ENCODE peak calls at places on chromosomes 6 and 20, in nine cellular contexts. Z is IMR-90, N is spleen, D is dorsolateral prefrontal cortex, U is PC-3, R is lung, K is brain microvascular endothelial cell, A is MM.1S, Q is RWPE1. B is an unnamed sample.

GRCh38 chr6:3813150-3813780 is 35.9 kb upstream of the FAM50B start:
- DNase-seq in Q (peak), N (peak), R (peak), D (no peak), U (peak), Z (peak), K (peak), A (no peak), B (peak)

GRCh38 chr6:146892613-146893401 is 294.0 kb downstream of the ADGB start:
- DNase-seq in Q (no peak), Z (peak), A (no peak), D (no peak), K (peak), U (peak), N (no peak), R (no peak), B (peak)

GRCh38 chr6:50187212-50188055 is 137.7 kb upstream of the DEFB112 start:
- DNase-seq in K (no peak), Q (no peak), Z (no peak), U (no peak), N (peak), A (no peak), R (no peak), D (no peak), B (no peak)

GRCh38 chr6:4225207-4225872 is 90.0 kb upstream of the ECI2 start:
- DNase-seq in Z (peak), K (no peak), Q (no peak), U (no peak), A (no peak), R (no peak), N (no peak), D (no peak), B (no peak)

GRCh38 chr6:156280131-156280530 is 497.0 kb upstream of the ARID1B start:
- DNase-seq in Z (no peak), R (no peak), Q (no peak), N (no peak), D (no peak), A (peak), U (no peak), K (no peak), B (no peak)

GRCh38 chr20:13296070-13296469 is 75.0 kb downstream of the ISM1 start:
- DNase-seq in N (no peak), K (no peak), D (no peak), A (no peak), U (no peak), R (peak), Z (no peak), Q (no peak), B (no peak)

GRCh38 chr6:25279748-25280616 is 808 bp downstream of the CARMIL1 start:
- DNase-seq in D (no peak), A (peak), K (no peak), R (no peak), Z (no peak), U (peak), Q (peak), N (no peak), B (no peak)

GRCh38 chr20:32792316-32792715 is 27.4 kb upstream of the MAPRE1 start:
- DNase-seq in Q (no peak), U (no peak), N (no peak), A (no peak), K (peak), R (no peak), D (peak), Z (peak), B (peak)

GRCh38 chr20:64158346-64159285 is 5.6 kb upstream of the MYT1 start:
- DNase-seq in A (no peak), R (no peak), K (no peak), Q (no peak), D (no peak), U (no peak), N (no peak), Z (no peak), B (no peak)

GRCh38 chr6:18823782-18824386 is 436.7 kb downstream of the RNF144B start:
- DNase-seq in A (peak), K (peak), Z (peak), N (no peak), D (no peak), R (no peak), U (peak), Q (no peak), B (peak)

GRCh38 chr6:33589366-33589722 is 9.3 kb upstream of the BAK1 start:
- DNase-seq in K (no peak), N (no peak), D (no peak), Z (no peak), R (no peak), U (no peak), Q (no peak), A (no peak), B (no peak)

GRCh38 chr20:39291301-39291700 is 329.2 kb downstream of the DHX35 start:
- DNase-seq in D (no peak), R (no peak), N (no peak), Z (no peak), K (no peak), A (no peak), Q (no peak), U (peak), B (no peak)

GRCh38 chr6:3748208-3748701 is 3.3 kb downstream of the PXDC1 start:
- DNase-seq in Z (peak), K (peak), A (peak), D (peak), N (no peak), R (peak), U (peak), Q (peak), B (peak)

GRCh38 chr6:100203391-100203790 is 209.4 kb upstream of the MCHR2 start:
- DNase-seq in U (peak), Q (peak), D (no peak), K (peak), R (no peak), A (no peak), Z (peak), N (no peak), B (no peak)

GRCh38 chr20:31666258-31667042 is 28.7 kb downstream of the COX4I2 start:
- DNase-seq in U (no peak), K (no peak), A (no peak), N (peak), R (peak), D (no peak), Z (no peak), Q (no peak), B (no peak)

GRCh38 chr6:47149070-47149469 is 106.9 kb upstream of the ADGRF1 start:
- DNase-seq in A (no peak), D (no peak), Z (no peak), U (no peak), R (no peak), Q (no peak), K (no peak), N (no peak), B (no peak)
- H3K27ac ChIP-seq in A (no peak), D (no peak), Z (no peak), U (no peak), R (no peak), Q (no peak), K (no peak), N (no peak), B (no peak)

GRCh38 chr6:13527669-13528051 is 40.3 kb upstream of the GFOD1 start:
- DNase-seq in N (no peak), Z (no peak), A (no peak), K (no peak), D (no peak), Q (no peak), U (no peak), R (no peak), B (no peak)
- TF ChIP-seq CTCF in N (no peak), Z (no peak), A (no peak), K (no peak), D (no peak), Q (no peak), U (no peak), R (no peak), B (no peak)

GRCh38 chr6:122568865-122569264 is 41.3 kb upstream of the PKIB start:
- DNase-seq in D (no peak), Q (no peak), A (no peak), K (no peak), N (no peak), Z (no peak), U (no peak), R (no peak), B (no peak)
- H3K27ac ChIP-seq in D (no peak), Q (no peak), A (no peak), K (no peak), N (no peak), Z (no peak), U (no peak), R (no peak), B (no peak)

DNA sequence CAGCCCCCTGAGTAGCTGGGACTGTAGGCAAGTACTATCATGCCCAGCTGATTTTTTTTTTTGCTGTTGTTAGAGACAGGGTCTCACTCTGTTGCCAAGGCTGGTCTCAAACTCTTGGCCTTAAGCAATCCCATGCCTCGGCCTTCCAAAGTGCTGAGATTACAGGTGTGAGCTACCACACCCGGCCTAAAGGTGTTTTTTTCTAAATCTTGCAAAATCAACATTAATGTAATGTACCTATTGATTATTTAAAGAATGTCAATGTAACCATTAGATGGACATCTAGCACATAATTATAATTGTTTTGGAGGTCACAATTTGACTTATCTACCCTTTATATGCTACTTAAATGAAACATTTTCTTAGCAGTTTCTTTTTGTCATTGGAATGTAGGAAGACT is 126.1 kb downstream of the PHACTR1 start:
- DNase-seq in Z (no peak), A (no peak), K (no peak), N (no peak), D (no peak), Q (no peak), U (no peak), R (no peak), B (no peak)
- TF ChIP-seq CTCF in Z (no peak), A (no peak), K (no peak), N (no peak), D (no peak), Q (no peak), U (no peak), R (no peak), B (no peak)

DNA sequence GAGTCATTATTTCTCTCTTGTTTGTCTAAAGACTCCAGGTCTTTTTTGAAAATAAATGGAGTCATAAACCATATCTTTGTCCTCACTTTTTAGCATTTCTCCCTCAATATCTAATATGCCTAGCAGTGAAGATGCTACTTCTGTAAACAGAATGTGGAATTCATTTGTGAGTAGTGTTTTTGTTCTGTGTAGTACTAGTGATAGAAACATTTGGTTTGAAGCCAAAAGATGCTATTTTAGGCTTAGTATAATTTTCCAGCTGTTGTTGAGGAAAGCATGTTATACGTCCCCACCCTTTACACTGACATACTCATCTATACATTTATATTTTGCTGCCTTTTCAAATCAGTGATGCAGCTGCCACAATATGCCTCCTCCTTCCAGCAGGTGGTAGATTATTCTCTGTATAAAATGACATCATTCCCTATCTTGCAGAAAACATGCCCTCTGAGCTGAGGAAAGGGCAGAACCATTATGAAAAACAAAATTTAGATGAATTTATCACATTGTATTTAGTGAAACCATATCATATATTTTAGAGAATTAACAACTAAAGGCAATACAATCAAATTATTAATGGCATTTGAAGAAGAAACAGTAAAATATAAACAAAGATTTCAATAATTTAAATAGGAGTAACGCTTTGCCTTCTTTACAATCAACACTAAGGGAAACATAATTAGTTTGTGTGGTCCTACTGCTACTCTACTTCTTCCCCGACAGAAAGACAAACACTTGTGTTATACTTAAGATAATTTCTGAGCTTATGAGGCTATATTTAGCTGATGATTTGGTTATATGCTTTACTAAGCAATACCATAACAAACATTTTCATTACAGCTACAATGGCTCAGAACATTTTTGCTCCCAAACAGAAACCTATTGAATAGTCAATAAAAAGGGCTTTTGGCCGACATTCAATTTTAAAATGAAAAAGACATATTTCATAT is 1217.4 kb upstream of the GJE1 start:
- DNase-seq in D (no peak), K (no peak), Z (no peak), A (no peak), Q (no peak), U (no peak), N (no peak), R (no peak), B (no peak)
- H3K27ac ChIP-seq in D (no peak), K (no peak), Z (no peak), A (no peak), Q (no peak), U (no peak), N (no peak), R (no peak), B (no peak)

GRCh38 chr6:21586760-21587181 is 6.8 kb upstream of the SOX4 start:
- DNase-seq in N (no peak), A (no peak), R (no peak), D (no peak), Q (no peak), U (no peak), Z (no peak), K (no peak), B (no peak)
- TF ChIP-seq CTCF in N (no peak), A (no peak), R (no peak), D (no peak), Q (no peak), U (no peak), Z (no peak), K (no peak), B (no peak)

DNA sequence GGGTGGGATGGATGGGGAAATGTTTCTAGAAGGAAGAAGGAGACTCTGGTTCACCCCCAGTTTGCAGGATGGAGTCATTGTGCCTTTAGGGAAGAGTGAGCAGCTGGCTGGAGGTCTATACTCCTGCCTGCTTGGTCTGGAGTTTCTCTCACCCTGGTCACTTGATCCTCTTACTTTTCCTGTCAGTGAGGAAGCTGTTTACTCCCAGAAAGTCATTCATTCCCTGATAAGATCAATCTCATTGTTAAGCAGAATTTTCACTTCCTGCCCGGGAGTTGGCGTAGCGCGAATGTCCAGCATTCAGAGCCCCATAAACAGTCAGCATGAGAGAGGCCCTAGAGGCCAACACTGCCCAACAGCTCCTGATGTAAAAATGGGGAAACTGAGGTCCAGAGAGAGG is 70.4 kb upstream of the SIRPA start:
- DNase-seq in N (no peak), D (no peak), K (no peak), R (no peak), U (no peak), Q (no peak), A (no peak), Z (no peak), B (no peak)
- H3K27ac ChIP-seq in N (peak), D (no peak), K (peak), R (peak), U (no peak), Q (no peak), A (no peak), Z (peak), B (no peak)

GRCh38 chr6:56393615-56394612 is 146.5 kb upstream of the COL21A1 start:
- DNase-seq in Z (no peak), R (no peak), N (no peak), A (no peak), U (no peak), K (no peak), Q (no peak), D (no peak), B (no peak)
- TF ChIP-seq CTCF in Z (no peak), R (no peak), N (no peak), A (no peak), U (no peak), K (no peak), Q (no peak), D (no peak), B (no peak)

DNA sequence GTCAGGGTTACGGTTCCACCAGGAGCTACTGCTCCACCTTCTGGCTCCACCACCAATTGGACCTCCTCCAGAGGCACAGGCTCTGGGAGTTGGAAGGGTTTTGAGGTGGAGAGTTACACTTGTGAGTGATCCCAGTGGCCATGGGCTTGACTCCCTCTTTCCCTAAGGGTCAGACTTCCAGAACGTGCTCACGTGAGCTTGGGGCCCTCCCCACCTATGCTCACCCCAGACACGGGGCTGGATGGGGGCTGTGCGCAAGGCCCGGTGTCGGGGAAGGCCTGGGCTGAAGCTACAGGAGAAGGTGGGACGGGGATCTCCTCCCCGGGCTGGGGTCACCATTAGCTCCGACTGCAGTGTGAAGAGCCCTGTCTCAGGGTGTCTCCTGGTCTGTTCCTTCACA is 1.4 kb downstream of the AGER start:
- DNase-seq in A (no peak), R (no peak), U (no peak), K (no peak), Q (no peak), D (no peak), N (no peak), Z (no peak), B (no peak)
- H3K27ac ChIP-seq in A (no peak), R (peak), U (no peak), K (no peak), Q (peak), D (no peak), N (peak), Z (no peak), B (peak)